ENCODE peak calls at places on chromosomes 1 and 21, in ten cellular contexts. O is MM.1S; P is IMR-90; D is WERI-Rb-1; B is effector memory CD4-positive, alpha-beta T cell; F is adrenal gland; T is right lobe of liver; X is K562; Z is psoas muscle; H is CD4-positive, alpha-beta T cell. E is an unnamed sample.

GRCh38 chr1:109530457-109531204 is 9.0 kb upstream of the GPR61 start:
- DNase-seq in O (no peak), P (no peak), D (peak; percentile 54), B (no peak), F (no peak), T (no peak), X (no peak), Z (peak; percentile 64), H (no peak), E (no peak)

GRCh38 chr1:154325583-154326545 is 539 bp downstream of the ATP8B2 start:
- DNase-seq in O (peak; percentile 77), P (peak; percentile 89), D (peak; percentile 96), B (peak; percentile 54), F (peak; percentile 78), T (no peak), X (peak; percentile 87), Z (peak; percentile 76), H (peak; percentile 25), E (peak; percentile 19)

GRCh38 chr1:182817802-182818201 is 21.3 kb upstream of the DHX9 start:
- DNase-seq in O (no peak), P (no peak), D (no peak), B (no peak), F (no peak), T (no peak), X (no peak), Z (no peak), H (no peak), E (no peak)

GRCh38 chr21:28240586-28240985 is 752.1 kb downstream of the LTN1 start:
- DNase-seq in O (no peak), P (peak; percentile 81), D (no peak), B (no peak), F (no peak), T (no peak), X (no peak), Z (no peak), H (no peak), E (no peak)

GRCh38 chr1:67831850-67832513 is 1.3 kb downstream of the GNG12 start:
- DNase-seq in O (no peak), P (peak; percentile 81), D (peak; percentile 28), B (no peak), F (peak; percentile 64), T (peak; percentile 70), X (peak; percentile 43), Z (peak; percentile 79), H (no peak), E (no peak)

GRCh38 chr1:30740952-30741894 is 16.4 kb downstream of the LAPTM5 start:
- DNase-seq in O (no peak), P (peak; percentile 21), D (no peak), B (no peak), F (no peak), T (no peak), X (peak; percentile 62), Z (no peak), H (no peak), E (no peak)

GRCh38 chr1:219171192-219171935 is 2.3 kb upstream of the LYPLAL1 start:
- DNase-seq in O (no peak), P (peak; percentile 24), D (no peak), B (no peak), F (no peak), T (no peak), X (no peak), Z (no peak), H (no peak), E (no peak)

GRCh38 chr1:39973503-39974135 is 18.7 kb downstream of the MFSD2A start:
- DNase-seq in O (peak; percentile 74), P (peak; percentile 56), D (peak; percentile 75), B (peak; percentile 64), F (peak; percentile 65), T (peak; percentile 81), X (peak; percentile 80), Z (peak; percentile 86), H (peak; percentile 66), E (peak; percentile 60)

GRCh38 chr1:114756949-114757454 is 782 bp downstream of the CSDE1 start:
- DNase-seq in O (peak; percentile 8), P (peak; percentile 58), D (peak; percentile 10), B (peak; percentile 3), F (peak; percentile 61), T (peak; percentile 54), X (peak; percentile 55), Z (peak; percentile 77), H (no peak), E (no peak)

GRCh38 chr1:153347856-153348255 is 785 bp downstream of the PGLYRP4 start:
- DNase-seq in O (no peak), P (no peak), D (peak; percentile 51), B (no peak), F (no peak), T (no peak), X (no peak), Z (no peak), H (no peak), E (no peak)

GRCh38 chr1:107378602-107379265 is 237.9 kb downstream of the NTNG1 start:
- DNase-seq in O (no peak), P (no peak), D (no peak), B (no peak), F (no peak), T (no peak), X (no peak), Z (no peak), H (no peak), E (no peak)

GRCh38 chr1:244599937-244600350 is 53.0 kb upstream of the DESI2 start:
- DNase-seq in O (peak; percentile 21), P (peak; percentile 98), D (no peak), B (no peak), F (peak; percentile 72), T (no peak), X (peak; percentile 50), Z (no peak), H (peak; percentile 5), E (no peak)

GRCh38 chr1:50368179-50369007 is 54.9 kb downstream of the DMRTA2 start:
- DNase-seq in O (peak; percentile 26), P (peak; percentile 6), D (peak; percentile 53), B (peak; percentile 20), F (no peak), T (no peak), X (peak; percentile 63), Z (no peak), H (peak; percentile 4), E (no peak)

GRCh38 chr1:226082587-226082917 is 20.0 kb downstream of the H3-3A start:
- DNase-seq in O (no peak), P (no peak), D (no peak), B (no peak), F (no peak), T (no peak), X (no peak), Z (no peak), H (no peak), E (no peak)

GRCh38 chr1:226082959-226083302 is 20.4 kb downstream of the H3-3A start:
- DNase-seq in O (peak; percentile 49), P (no peak), D (peak; percentile 57), B (peak; percentile 14), F (peak; percentile 61), T (peak; percentile 64), X (peak; percentile 67), Z (peak; percentile 81), H (no peak), E (no peak)

GRCh38 chr1:226085675-226086074 is 23.2 kb downstream of the H3-3A start:
- DNase-seq in O (no peak), P (no peak), D (no peak), B (no peak), F (no peak), T (no peak), X (no peak), Z (no peak), H (no peak), E (no peak)

GRCh38 chr1:226086776-226087175 is 24.3 kb downstream of the H3-3A start:
- DNase-seq in O (no peak), P (no peak), D (no peak), B (no peak), F (no peak), T (no peak), X (no peak), Z (no peak), H (no peak), E (no peak)

GRCh38 chr1:226083303-226084101 is 21.0 kb downstream of the H3-3A start:
- DNase-seq in O (peak; percentile 96), P (peak; percentile 60), D (peak; percentile 78), B (peak; percentile 89), F (peak; percentile 83), T (peak; percentile 94), X (peak; percentile 95), Z (peak; percentile 94), H (peak; percentile 90), E (peak; percentile 85)
- H3K27ac ChIP-seq in O (peak overlapping the region; percentile 36), P (peak overlapping the region; percentile 53), D (peak overlapping the region; percentile 54), B (no peak overlapping the region), F (peak overlapping the region; percentile 1), T (peak overlapping the region; percentile 34), X (peak overlapping the region; percentile 58), Z (peak overlapping the region; percentile 73), H (peak overlapping the region; percentile 7), E (peak overlapping the region; percentile 52)

GRCh38 chr1:178407215-178407614 is 89.5 kb downstream of the CLEC20A start:
- DNase-seq in O (no peak), P (no peak), D (no peak), B (no peak), F (no peak), T (no peak), X (no peak), Z (no peak), H (no peak), E (no peak)
- H3K27ac ChIP-seq in O (no peak overlapping the region), P (no peak overlapping the region), D (no peak overlapping the region), B (no peak overlapping the region), F (no peak overlapping the region), T (no peak overlapping the region), X (no peak overlapping the region), Z (no peak overlapping the region), H (no peak overlapping the region), E (no peak overlapping the region)

GRCh38 chr1:161177936-161178244 is 583 bp upstream of the B4GALT3 start:
- DNase-seq in O (no peak), P (no peak), D (no peak), B (no peak), F (no peak), T (no peak), X (no peak), Z (no peak), H (no peak), E (no peak)
- H3K27ac ChIP-seq in O (peak overlapping the region; percentile 91), P (no peak overlapping the region), D (peak overlapping the region; percentile 82), B (peak overlapping the region; percentile 94), F (peak overlapping the region; percentile 77), T (peak overlapping the region; percentile 80), X (peak overlapping the region; percentile 96), Z (peak overlapping the region; percentile 91), H (peak overlapping the region; percentile 89), E (peak overlapping the region; percentile 71)

DNA sequence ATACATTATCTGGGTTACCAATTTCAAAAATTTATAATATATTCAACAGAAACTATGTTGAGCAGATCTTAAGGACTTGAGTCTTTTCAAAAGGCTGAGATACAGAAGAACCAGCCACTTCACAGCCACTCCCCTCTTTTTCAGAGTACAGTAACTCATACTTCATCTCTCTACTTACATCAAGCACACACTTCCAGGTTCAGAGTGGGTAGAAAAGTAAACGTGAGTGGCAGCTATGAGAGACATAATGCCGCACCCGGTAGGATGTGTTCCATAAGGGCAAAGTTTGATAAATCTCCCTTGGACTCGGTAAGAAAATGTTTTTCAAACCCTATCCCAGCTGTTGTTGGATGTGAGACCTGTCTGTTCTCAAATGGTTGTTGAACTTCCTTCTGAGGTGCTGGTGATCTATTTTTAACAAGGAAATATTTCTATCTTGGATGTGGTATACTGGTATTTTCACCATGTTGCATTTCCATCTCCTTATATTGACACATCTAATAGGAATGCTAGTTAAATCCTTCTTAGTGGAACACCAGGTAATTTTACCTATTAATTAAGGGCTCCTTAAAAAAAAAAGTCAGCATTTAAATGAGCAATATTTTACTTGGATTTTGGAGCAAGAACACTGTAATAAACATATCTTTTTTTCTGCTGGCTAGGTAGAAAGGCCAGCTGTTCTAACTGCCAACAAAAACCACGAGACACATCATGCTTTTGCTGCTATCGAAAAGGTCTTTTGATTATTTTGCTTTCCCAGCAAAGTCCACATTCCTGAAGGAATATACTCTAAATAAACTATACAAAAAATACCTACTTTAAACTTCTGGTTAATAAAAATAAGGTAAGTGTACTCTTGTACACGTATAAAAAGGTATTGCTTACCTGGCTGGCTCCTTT is 28.2 kb downstream of the CNN3 start:
- DNase-seq in O (no peak), P (peak; percentile 70), D (no peak), B (no peak), F (no peak), T (no peak), X (no peak), Z (no peak), H (no peak), E (no peak)
- H3K27ac ChIP-seq in O (no peak overlapping the region), P (peak overlapping the region; percentile 76), D (no peak overlapping the region), B (no peak overlapping the region), F (no peak overlapping the region), T (no peak overlapping the region), X (no peak overlapping the region), Z (no peak overlapping the region), H (no peak overlapping the region), E (no peak overlapping the region)